ENCODE peak calls at places on chromosomes 7 and 10, in seven cellular contexts. One of them, this sample, is unnamed.

GRCh38 chr10:600876-601275 is 88.6 kb downstream of the DIP2C start:
- DNase-seq in AG04450: no peak
- DNase-seq in stomach: peak
- DNase-seq in psoas muscle: no peak
- DNase-seq in bronchial epithelial cell: no peak
- DNase-seq in choroid plexus epithelial cell: no peak
- DNase-seq in K562: no peak
- DNase-seq in this sample: no peak

GRCh38 chr10:18145652-18146051 is 5.4 kb downstream of the CACNB2 start:
- DNase-seq in choroid plexus epithelial cell: peak
- DNase-seq in stomach: no peak
- DNase-seq in psoas muscle: no peak
- DNase-seq in bronchial epithelial cell: no peak
- DNase-seq in AG04450: no peak
- DNase-seq in K562: no peak
- DNase-seq in this sample: no peak

GRCh38 chr10:102090772-102091171 is 25.6 kb downstream of the HPS6 start:
- DNase-seq in AG04450: no peak
- DNase-seq in choroid plexus epithelial cell: no peak
- DNase-seq in K562: no peak
- DNase-seq in stomach: no peak
- DNase-seq in bronchial epithelial cell: peak
- DNase-seq in psoas muscle: no peak
- DNase-seq in this sample: no peak

GRCh38 chr7:100489824-100490223 is 6.1 kb downstream of the NYAP1 start:
- DNase-seq in AG04450: peak
- DNase-seq in psoas muscle: no peak
- DNase-seq in choroid plexus epithelial cell: peak
- DNase-seq in bronchial epithelial cell: peak
- DNase-seq in stomach: peak
- DNase-seq in K562: peak
- DNase-seq in this sample: peak

GRCh38 chr7:44994877-44995554 is 5.0 kb upstream of the CCM2 start:
- DNase-seq in K562: peak
- DNase-seq in choroid plexus epithelial cell: no peak
- DNase-seq in stomach: no peak
- DNase-seq in AG04450: no peak
- DNase-seq in bronchial epithelial cell: no peak
- DNase-seq in psoas muscle: no peak
- DNase-seq in this sample: no peak

GRCh38 chr7:116522247-116522646 is 2.6 kb upstream of the CAV1 start:
- DNase-seq in stomach: no peak
- DNase-seq in choroid plexus epithelial cell: peak
- DNase-seq in K562: no peak
- DNase-seq in bronchial epithelial cell: peak
- DNase-seq in AG04450: no peak
- DNase-seq in psoas muscle: no peak
- DNase-seq in this sample: no peak

GRCh38 chr10:15146366-15146765 is 22.1 kb downstream of the NMT2 start:
- DNase-seq in psoas muscle: no peak
- DNase-seq in K562: no peak
- DNase-seq in bronchial epithelial cell: no peak
- DNase-seq in stomach: no peak
- DNase-seq in AG04450: no peak
- DNase-seq in choroid plexus epithelial cell: no peak
- DNase-seq in this sample: no peak

GRCh38 chr10:114925675-114926204 is 12.3 kb upstream of the TRUB1 start:
- DNase-seq in bronchial epithelial cell: peak
- DNase-seq in stomach: no peak
- DNase-seq in AG04450: no peak
- DNase-seq in psoas muscle: no peak
- DNase-seq in K562: peak
- DNase-seq in choroid plexus epithelial cell: peak
- DNase-seq in this sample: peak

GRCh38 chr10:50565301-50566083 is 58.3 kb downstream of the SGMS1 start:
- DNase-seq in K562: peak
- DNase-seq in psoas muscle: no peak
- DNase-seq in choroid plexus epithelial cell: no peak
- DNase-seq in AG04450: no peak
- DNase-seq in stomach: no peak
- DNase-seq in bronchial epithelial cell: no peak
- DNase-seq in this sample: no peak

GRCh38 chr10:50561266-50561665 is 62.5 kb downstream of the SGMS1 start:
- DNase-seq in choroid plexus epithelial cell: peak
- DNase-seq in K562: no peak
- DNase-seq in stomach: no peak
- DNase-seq in psoas muscle: no peak
- DNase-seq in AG04450: peak
- DNase-seq in bronchial epithelial cell: no peak
- DNase-seq in this sample: no peak

GRCh38 chr10:50561816-50562215 is 61.9 kb downstream of the SGMS1 start:
- DNase-seq in K562: peak
- DNase-seq in stomach: no peak
- DNase-seq in psoas muscle: no peak
- DNase-seq in bronchial epithelial cell: peak
- DNase-seq in AG04450: no peak
- DNase-seq in choroid plexus epithelial cell: peak
- DNase-seq in this sample: no peak

GRCh38 chr10:50566150-50566549 is 57.6 kb downstream of the SGMS1 start:
- DNase-seq in stomach: no peak
- DNase-seq in K562: no peak
- DNase-seq in AG04450: no peak
- DNase-seq in bronchial epithelial cell: no peak
- DNase-seq in psoas muscle: no peak
- DNase-seq in choroid plexus epithelial cell: no peak
- DNase-seq in this sample: no peak

GRCh38 chr10:50563906-50564305 is 59.9 kb downstream of the SGMS1 start:
- DNase-seq in psoas muscle: no peak
- DNase-seq in stomach: no peak
- DNase-seq in K562: no peak
- DNase-seq in bronchial epithelial cell: no peak
- DNase-seq in AG04450: no peak
- DNase-seq in choroid plexus epithelial cell: no peak
- DNase-seq in this sample: no peak
- TF ChIP-seq CTCF in psoas muscle: no peak
- TF ChIP-seq CTCF in stomach: no peak
- TF ChIP-seq CTCF in K562: no peak
- TF ChIP-seq CTCF in bronchial epithelial cell: no peak
- TF ChIP-seq CTCF in AG04450: no peak
- TF ChIP-seq CTCF in choroid plexus epithelial cell: no peak
- TF ChIP-seq CTCF in this sample: no peak

GRCh38 chr7:55128693-55129394 is 110.0 kb downstream of the EGFR start:
- DNase-seq in K562: no peak
- DNase-seq in choroid plexus epithelial cell: peak
- DNase-seq in AG04450: no peak
- DNase-seq in psoas muscle: peak
- DNase-seq in stomach: no peak
- DNase-seq in bronchial epithelial cell: peak
- DNase-seq in this sample: peak
- H3K4me3 ChIP-seq in K562: no peak
- H3K4me3 ChIP-seq in choroid plexus epithelial cell: no peak
- H3K4me3 ChIP-seq in AG04450: no peak
- H3K4me3 ChIP-seq in psoas muscle: peak
- H3K4me3 ChIP-seq in stomach: no peak
- H3K4me3 ChIP-seq in bronchial epithelial cell: no peak
- H3K4me3 ChIP-seq in this sample: no peak

DNA sequence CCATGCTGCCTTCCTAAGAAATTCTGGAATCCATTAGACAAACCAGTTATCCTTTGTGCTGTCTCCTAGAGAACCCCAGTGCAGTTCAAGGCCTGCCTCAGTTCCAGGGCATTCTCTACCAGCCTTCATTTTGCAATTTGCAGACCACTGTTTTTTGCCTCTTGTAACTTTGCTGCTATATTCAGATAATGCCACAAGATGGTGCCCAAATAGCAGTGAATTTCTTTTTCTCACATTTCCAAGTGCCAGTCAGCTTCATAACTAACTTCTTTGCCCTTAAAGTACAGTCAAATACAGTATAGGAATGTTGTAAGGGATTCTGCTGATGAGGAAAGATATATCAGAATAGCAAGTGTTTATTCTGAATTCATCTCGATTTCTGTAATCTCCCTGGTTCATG is 25.2 kb downstream of the LOXL4 start:
- DNase-seq in choroid plexus epithelial cell: peak
- DNase-seq in bronchial epithelial cell: peak
- DNase-seq in AG04450: no peak
- DNase-seq in K562: no peak
- DNase-seq in stomach: no peak
- DNase-seq in psoas muscle: no peak
- DNase-seq in this sample: no peak
- TF ChIP-seq CTCF in choroid plexus epithelial cell: peak
- TF ChIP-seq CTCF in bronchial epithelial cell: peak
- TF ChIP-seq CTCF in AG04450: peak
- TF ChIP-seq CTCF in K562: peak
- TF ChIP-seq CTCF in stomach: peak
- TF ChIP-seq CTCF in psoas muscle: peak
- TF ChIP-seq CTCF in this sample: peak

DNA sequence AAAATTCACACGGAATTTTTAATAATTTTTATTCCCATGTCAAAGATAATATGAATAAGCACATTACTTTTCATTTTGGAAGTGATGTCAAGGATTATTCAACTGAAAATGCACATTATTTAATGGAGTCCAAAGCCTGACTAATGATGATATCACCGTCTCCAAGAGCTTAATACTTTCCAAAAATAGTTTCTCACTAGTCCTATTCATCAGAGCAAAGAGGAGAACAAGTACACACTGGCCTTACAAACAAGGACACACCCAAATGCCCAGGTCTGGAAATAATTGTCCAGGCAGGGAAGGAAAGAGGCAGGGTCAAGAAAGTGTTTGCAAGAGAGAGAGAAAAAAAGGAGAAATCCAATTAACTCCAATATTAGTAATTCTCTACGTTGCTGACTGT is 216.8 kb upstream of the CCDC6 start:
- DNase-seq in K562: no peak
- DNase-seq in AG04450: peak
- DNase-seq in stomach: no peak
- DNase-seq in bronchial epithelial cell: peak
- DNase-seq in choroid plexus epithelial cell: peak
- DNase-seq in psoas muscle: no peak
- DNase-seq in this sample: no peak
- H3K4me3 ChIP-seq in K562: no peak
- H3K4me3 ChIP-seq in AG04450: no peak
- H3K4me3 ChIP-seq in stomach: no peak
- H3K4me3 ChIP-seq in bronchial epithelial cell: no peak
- H3K4me3 ChIP-seq in choroid plexus epithelial cell: no peak
- H3K4me3 ChIP-seq in psoas muscle: no peak
- H3K4me3 ChIP-seq in this sample: no peak

DNA sequence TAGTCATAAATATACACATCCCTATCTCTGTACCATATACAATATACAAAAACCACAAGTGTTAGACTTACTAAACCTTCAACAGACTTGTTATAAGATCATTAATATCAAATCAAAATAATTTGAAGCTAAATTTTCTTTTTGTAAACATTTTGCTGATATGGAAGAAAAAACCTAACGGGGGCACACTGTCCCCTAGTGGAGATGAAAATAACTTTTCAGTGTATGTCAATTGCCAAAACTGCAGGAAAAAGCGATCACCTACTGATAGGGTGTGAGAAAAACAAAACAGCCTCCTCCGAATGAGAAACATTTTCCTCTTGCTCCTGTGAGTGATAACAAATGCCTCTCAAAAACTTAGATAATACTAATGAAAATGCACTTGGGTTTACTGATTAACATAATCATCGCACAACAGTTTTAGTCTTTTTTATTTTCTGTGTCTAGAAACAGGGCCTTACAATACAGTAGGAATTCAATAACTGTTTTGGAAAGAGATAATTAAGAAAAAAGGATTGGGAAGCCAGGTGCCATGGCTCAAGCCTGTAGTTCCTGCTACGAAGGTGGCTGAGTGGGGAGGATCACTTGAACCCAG is 322.7 kb downstream of the CRPPA start:
- DNase-seq in psoas muscle: no peak
- DNase-seq in K562: peak
- DNase-seq in stomach: no peak
- DNase-seq in AG04450: no peak
- DNase-seq in choroid plexus epithelial cell: peak
- DNase-seq in bronchial epithelial cell: peak
- DNase-seq in this sample: no peak
- TF ChIP-seq CTCF in psoas muscle: peak
- TF ChIP-seq CTCF in K562: peak
- TF ChIP-seq CTCF in stomach: peak
- TF ChIP-seq CTCF in AG04450: peak
- TF ChIP-seq CTCF in choroid plexus epithelial cell: peak
- TF ChIP-seq CTCF in bronchial epithelial cell: peak
- TF ChIP-seq CTCF in this sample: peak

GRCh38 chr10:10797467-10797866 is 220.2 kb upstream of the CELF2 start:
- DNase-seq in K562: no peak
- DNase-seq in stomach: no peak
- DNase-seq in choroid plexus epithelial cell: peak
- DNase-seq in psoas muscle: no peak
- DNase-seq in AG04450: no peak
- DNase-seq in bronchial epithelial cell: no peak
- DNase-seq in this sample: no peak

GRCh38 chr10:10798021-10798420 is 219.7 kb upstream of the CELF2 start:
- DNase-seq in choroid plexus epithelial cell: peak
- DNase-seq in AG04450: no peak
- DNase-seq in K562: no peak
- DNase-seq in bronchial epithelial cell: no peak
- DNase-seq in stomach: no peak
- DNase-seq in psoas muscle: no peak
- DNase-seq in this sample: no peak

GRCh38 chr10:10796061-10796773 is 221.5 kb upstream of the CELF2 start:
- DNase-seq in stomach: no peak
- DNase-seq in AG04450: no peak
- DNase-seq in psoas muscle: no peak
- DNase-seq in bronchial epithelial cell: peak
- DNase-seq in choroid plexus epithelial cell: peak
- DNase-seq in K562: no peak
- DNase-seq in this sample: no peak

GRCh38 chr10:10798543-10799192 is 219.0 kb upstream of the CELF2 start:
- DNase-seq in stomach: no peak
- DNase-seq in bronchial epithelial cell: no peak
- DNase-seq in K562: no peak
- DNase-seq in choroid plexus epithelial cell: no peak
- DNase-seq in psoas muscle: no peak
- DNase-seq in AG04450: no peak
- DNase-seq in this sample: no peak

DNA sequence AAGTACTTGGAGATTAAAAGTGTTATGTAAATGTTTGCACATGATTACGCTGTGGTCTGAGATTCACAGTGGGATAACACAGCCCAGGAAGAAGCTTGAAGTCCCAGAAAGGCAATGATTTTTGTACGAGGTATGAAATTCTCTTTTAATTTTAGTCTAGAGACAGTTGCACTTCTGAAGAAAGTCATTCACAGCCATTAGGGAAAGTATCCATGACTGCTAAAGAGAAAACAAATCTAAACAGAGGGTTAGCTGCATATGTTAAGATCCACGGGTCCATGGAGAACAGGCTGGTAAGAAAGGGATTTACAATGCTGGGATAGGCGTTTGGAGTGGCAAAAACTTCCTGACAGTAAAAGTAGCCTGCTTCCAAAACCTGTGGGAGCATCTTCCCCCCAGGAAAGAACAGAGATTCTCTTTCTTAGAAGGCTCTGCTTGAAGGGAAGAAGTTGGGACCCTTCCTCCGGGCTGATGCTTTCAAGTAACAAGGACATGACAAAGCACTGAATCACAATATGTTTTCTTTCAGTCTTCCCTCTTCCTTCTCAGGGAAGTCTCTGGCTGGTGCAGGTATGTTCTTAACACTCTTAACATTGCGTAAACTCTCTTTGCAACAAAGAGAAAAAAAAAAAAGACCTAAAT is 220.8 kb upstream of the CELF2 start:
- DNase-seq in K562: no peak
- DNase-seq in choroid plexus epithelial cell: peak
- DNase-seq in bronchial epithelial cell: peak
- DNase-seq in stomach: no peak
- DNase-seq in psoas muscle: no peak
- DNase-seq in AG04450: no peak
- DNase-seq in this sample: no peak
- H3K4me3 ChIP-seq in K562: no peak
- H3K4me3 ChIP-seq in choroid plexus epithelial cell: no peak
- H3K4me3 ChIP-seq in bronchial epithelial cell: no peak
- H3K4me3 ChIP-seq in stomach: no peak
- H3K4me3 ChIP-seq in psoas muscle: peak
- H3K4me3 ChIP-seq in AG04450: no peak
- H3K4me3 ChIP-seq in this sample: no peak